ENCODE peak calls at places on chromosome 15, in seven cellular contexts. D is IMR-90, S is H9, K is H1, A is trophoblast cell, I is mesendoderm, E is mesenchymal stem cell. Q is an unnamed sample.

GRCh38 chr15:80991446-80991845 is 1.8 kb upstream of the MESD start:
- DNase-seq in D (peak; percentile 73), S (no peak), K (no peak), A (peak; percentile 88), I (no peak), E (peak; percentile 38), Q (no peak)

GRCh38 chr15:77664428-77664827 is 31.7 kb upstream of the LINGO1 start:
- DNase-seq in D (no peak), S (peak; percentile 46), K (no peak), A (no peak), I (peak; percentile 46), E (no peak), Q (no peak)

GRCh38 chr15:40065166-40065565 is 26.2 kb upstream of the SRP14 start:
- DNase-seq in D (no peak), S (no peak), K (no peak), A (no peak), I (no peak), E (no peak), Q (no peak)

GRCh38 chr15:81752149-81752942 is 293.5 kb downstream of the MEX3B start:
- DNase-seq in D (peak; percentile 15), S (no peak), K (no peak), A (peak; percentile 61), I (no peak), E (peak; percentile 38), Q (no peak)

GRCh38 chr15:58575045-58575786 is 143.4 kb downstream of the LIPC start:
- DNase-seq in D (no peak), S (no peak), K (no peak), A (peak; percentile 79), I (no peak), E (no peak), Q (no peak)

GRCh38 chr15:29139540-29140459 is 129.8 kb downstream of the NSMCE3 start:
- DNase-seq in D (peak; percentile 24), S (peak; percentile 91), K (peak; percentile 54), A (peak; percentile 66), I (peak; percentile 85), E (peak; percentile 35), Q (peak; percentile 55)

GRCh38 chr15:85380860-85381535 is 595 bp downstream of the AKAP13 start:
- DNase-seq in D (no peak), S (no peak), K (peak; percentile 13), A (peak; percentile 56), I (no peak), E (peak; percentile 54), Q (peak; percentile 65)

GRCh38 chr15:98824595-98824994 is 176.3 kb downstream of the IGF1R start:
- DNase-seq in D (no peak), S (no peak), K (no peak), A (no peak), I (no peak), E (no peak), Q (no peak)

GRCh38 chr15:62809106-62809967 is 233.2 kb upstream of the TPM1 start:
- DNase-seq in D (peak; percentile 88), S (no peak), K (no peak), A (peak; percentile 86), I (peak; percentile 5), E (peak; percentile 94), Q (peak; percentile 23)

GRCh38 chr15:71114887-71115566 is at the start of gene THSD4:
- DNase-seq in D (peak; percentile 72), S (peak; percentile 91), K (peak; percentile 66), A (peak; percentile 80), I (peak; percentile 90), E (peak; percentile 73), Q (peak; percentile 77)

GRCh38 chr15:48682949-48683651 is 37.6 kb upstream of the FBN1 start:
- DNase-seq in D (peak; percentile 70), S (no peak), K (no peak), A (peak; percentile 98), I (no peak), E (peak; percentile 78), Q (no peak)

GRCh38 chr15:64251658-64252057 is 88.8 kb upstream of the PPIB start:
- DNase-seq in D (no peak), S (no peak), K (no peak), A (no peak), I (no peak), E (no peak), Q (no peak)

GRCh38 chr15:65870889-65871533 is 1.7 kb downstream of the RAB11A start:
- DNase-seq in D (peak; percentile 77), S (no peak), K (no peak), A (peak; percentile 51), I (peak; percentile 38), E (peak; percentile 88), Q (no peak)

GRCh38 chr15:40256642-40257235 is 17.9 kb downstream of the PAK6 start:
- DNase-seq in D (peak; percentile 43), S (no peak), K (no peak), A (peak; percentile 74), I (peak; percentile 66), E (peak; percentile 94), Q (no peak)

GRCh38 chr15:81394609-81395008 is 20.6 kb upstream of the TMC3 start:
- DNase-seq in D (no peak), S (no peak), K (no peak), A (no peak), I (peak; percentile 56), E (no peak), Q (no peak)

GRCh38 chr15:43266834-43267233 is at the start of gene TGM5:
- DNase-seq in D (no peak), S (no peak), K (no peak), A (no peak), I (no peak), E (no peak), Q (no peak)

GRCh38 chr15:60695713-60696522 is 217.0 kb upstream of the ICE2 start:
- DNase-seq in D (peak; percentile 71), S (no peak), K (no peak), A (no peak), I (no peak), E (peak; percentile 46), Q (no peak)

GRCh38 chr15:92654662-92655061 is 913 bp downstream of the FAM174B start:
- DNase-seq in D (no peak), S (no peak), K (no peak), A (no peak), I (no peak), E (no peak), Q (no peak)

GRCh38 chr15:77808077-77808476 is 175.4 kb upstream of the LINGO1 start:
- DNase-seq in D (no peak), S (no peak), K (no peak), A (no peak), I (no peak), E (no peak), Q (no peak)

GRCh38 chr15:46293550-46293949 is 658.7 kb downstream of the SQOR start:
- DNase-seq in D (no peak), S (peak; percentile 49), K (no peak), A (no peak), I (peak; percentile 46), E (no peak), Q (no peak)

GRCh38 chr15:38961886-38962285 is 397.3 kb upstream of the RASGRP1 start:
- DNase-seq in D (peak; percentile 3), S (no peak), K (no peak), A (no peak), I (no peak), E (no peak), Q (no peak)

DNA sequence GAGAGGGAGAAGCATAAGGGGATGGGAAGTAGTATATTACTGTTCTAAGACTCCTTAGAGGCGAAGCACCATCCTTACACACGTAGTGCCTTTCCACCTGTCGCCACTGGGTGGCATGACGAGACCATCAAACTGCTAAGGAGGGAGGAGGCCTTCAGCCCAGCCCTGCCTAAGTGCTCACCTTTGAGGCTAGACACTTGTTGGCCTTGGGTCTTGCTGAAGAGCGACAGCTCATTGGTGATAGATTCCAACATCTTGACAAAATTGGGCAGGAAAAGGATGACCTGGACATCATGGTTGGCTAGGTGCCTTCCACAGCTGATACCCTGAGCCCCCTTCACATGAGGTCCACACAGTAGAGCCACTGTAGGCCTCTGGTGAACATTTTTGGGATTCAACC is 19.6 kb downstream of the CLK3 start:
- DNase-seq in D (peak; percentile 61), S (peak; percentile 73), K (no peak), A (peak; percentile 91), I (peak; percentile 77), E (peak; percentile 69), Q (peak; percentile 54)
- H4K8ac ChIP-seq in D (no peak overlapping the region), S (no peak overlapping the region), K (no peak overlapping the region), A (no peak overlapping the region), I (no peak overlapping the region), E (no peak overlapping the region), Q (no peak overlapping the region)

GRCh38 chr15:67120009-67120838 is 54.8 kb downstream of the SMAD3 start:
- DNase-seq in D (no peak), S (no peak), K (no peak), A (no peak), I (no peak), E (peak; percentile 47), Q (no peak)

GRCh38 chr15:67119238-67119846 is 53.9 kb downstream of the SMAD3 start:
- DNase-seq in D (no peak), S (no peak), K (no peak), A (peak; percentile 98), I (no peak), E (no peak), Q (no peak)

GRCh38 chr15:67121725-67122600 is 56.6 kb downstream of the SMAD3 start:
- DNase-seq in D (no peak), S (no peak), K (no peak), A (no peak), I (no peak), E (no peak), Q (no peak)

GRCh38 chr15:67118808-67119207 is 53.4 kb downstream of the SMAD3 start:
- DNase-seq in D (no peak), S (no peak), K (no peak), A (no peak), I (no peak), E (no peak), Q (no peak)

DNA sequence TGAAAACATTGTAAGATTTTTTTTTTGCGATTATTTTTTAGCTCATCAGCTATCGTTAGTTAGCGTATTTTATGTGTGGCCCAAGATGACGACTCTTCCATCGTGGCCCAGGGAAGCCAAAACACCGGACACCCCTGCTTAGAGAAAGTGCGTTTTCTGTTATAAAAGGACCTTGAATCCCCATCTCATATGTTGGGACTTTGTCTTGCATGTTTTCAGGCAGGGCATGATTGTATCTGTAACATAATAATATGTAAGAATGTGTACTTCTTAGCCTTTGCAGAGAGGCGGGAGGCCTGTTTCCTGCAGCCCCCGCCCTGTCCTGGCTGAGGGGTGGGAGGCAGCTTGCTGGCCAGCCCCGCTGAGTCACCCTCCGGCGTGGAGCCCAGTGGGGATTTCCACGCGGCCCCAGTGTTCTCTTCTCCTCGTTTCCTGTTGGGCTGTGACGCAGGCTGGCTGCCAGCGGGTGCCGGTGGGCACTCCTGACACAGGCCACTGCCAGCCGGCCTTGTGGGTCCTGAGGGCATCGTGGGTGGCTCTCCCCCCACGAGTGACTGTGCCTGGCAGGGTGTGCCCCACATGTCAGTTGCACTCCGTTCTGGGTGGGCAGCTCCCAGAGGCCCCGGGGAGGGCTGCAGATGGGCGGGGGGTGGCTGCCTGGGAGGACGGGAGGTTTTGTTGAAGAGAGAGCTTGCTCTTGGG is 55.6 kb downstream of the SMAD3 start:
- DNase-seq in D (peak; percentile 97), S (no peak), K (no peak), A (peak; percentile 79), I (no peak), E (peak; percentile 96), Q (no peak)
- H2AK5ac ChIP-seq in D (peak overlapping the region; percentile 99), S (no peak overlapping the region), K (peak overlapping the region; percentile 6), A (peak overlapping the region; percentile 96), I (no peak overlapping the region), E (peak overlapping the region; percentile 11), Q (no peak overlapping the region)

GRCh38 chr15:69093614-69094013 is 66.8 kb upstream of the GLCE start:
- DNase-seq in D (no peak), S (no peak), K (no peak), A (no peak), I (no peak), E (no peak), Q (no peak)
- H3K4ac ChIP-seq in D (no peak overlapping the region), S (no peak overlapping the region), K (no peak overlapping the region), A (no peak overlapping the region), I (no peak overlapping the region), E (no peak overlapping the region), Q (no peak overlapping the region)

GRCh38 chr15:75738647-75739325 is 26.1 kb upstream of the CSPG4 start:
- DNase-seq in D (peak; percentile 87), S (peak; percentile 98), K (peak; percentile 88), A (peak; percentile 96), I (peak; percentile 98), E (peak; percentile 94), Q (peak; percentile 91)
- H4K8ac ChIP-seq in D (peak overlapping the region; percentile 65), S (no peak overlapping the region), K (peak overlapping the region; percentile 96), A (peak overlapping the region; percentile 57), I (no peak overlapping the region), E (peak overlapping the region; percentile 54), Q (no peak overlapping the region)